ENCODE peak calls at places on chromosomes 5 and 9, in six cellular contexts. X is heart left ventricle, N is pancreas, A is sigmoid colon, E is cardiac muscle cell, R is MM.1S. U is an unnamed sample.

GRCh38 chr5:93894471-93895354 is 153.3 kb upstream of the POU5F2 start:
- DNase-seq in A (no peak), X (no peak), R (no peak), N (no peak), E (peak; percentile 17), U (no peak)

GRCh38 chr5:170070556-170071412 is 34.9 kb upstream of the FOXI1 start:
- DNase-seq in E (peak; percentile 68), N (no peak), X (peak; percentile 38), A (peak; percentile 60), R (no peak), U (no peak)

GRCh38 chr5:124842725-124843595 is 96.5 kb upstream of the ZNF608 start:
- DNase-seq in X (peak; percentile 25), N (no peak), R (no peak), E (peak; percentile 39), A (no peak), U (no peak)

GRCh38 chr9:89005323-89005722 is 14.1 kb downstream of the S1PR3 start:
- DNase-seq in X (no peak), A (no peak), E (no peak), N (no peak), R (no peak), U (no peak)

GRCh38 chr5:123937230-123937629 is 425.3 kb downstream of the CSNK1G3 start:
- DNase-seq in N (no peak), R (peak; percentile 67), X (no peak), A (peak; percentile 62), E (peak; percentile 73), U (no peak)

GRCh38 chr9:110526426-110526825 is 53.1 kb downstream of the SVEP1 start:
- DNase-seq in N (no peak), X (no peak), E (peak; percentile 93), A (no peak), R (no peak), U (no peak)

GRCh38 chr9:76621011-76621410 is 143.2 kb upstream of the PCA3 start:
- DNase-seq in A (no peak), E (no peak), N (no peak), R (no peak), X (no peak), U (no peak)

GRCh38 chr5:78496373-78496772 is 136.0 kb downstream of the SCAMP1 start:
- DNase-seq in X (no peak), E (no peak), A (no peak), R (no peak), N (no peak), U (no peak)

DNA sequence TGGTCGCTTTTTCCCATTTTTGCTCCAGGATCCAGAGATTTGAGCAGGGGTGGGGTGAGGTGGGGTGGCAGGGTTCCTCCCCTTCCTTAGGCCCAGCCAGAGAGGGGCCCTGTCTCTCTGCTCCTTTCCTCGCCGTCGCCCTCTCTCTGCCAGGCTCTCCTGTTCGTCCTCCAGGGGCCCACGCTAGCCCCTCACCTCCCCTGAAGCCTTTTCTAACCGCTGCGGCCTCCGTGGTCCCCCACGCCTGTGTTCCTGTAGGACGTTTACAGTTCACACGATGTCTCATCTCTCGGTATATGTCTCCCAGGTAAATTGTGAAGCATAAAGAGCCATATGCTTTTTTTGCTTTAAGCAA is 49.9 kb upstream of the ZNF366 start:
- DNase-seq in R (no peak), X (no peak), E (no peak), A (no peak), N (no peak), U (no peak)
- H3K4me3 ChIP-seq in R (peak overlapping the region; percentile 45), X (no peak overlapping the region), E (no peak overlapping the region), A (peak overlapping the region; percentile 41), N (no peak overlapping the region), U (no peak overlapping the region)

GRCh38 chr9:79581388-79581787 is 9.6 kb downstream of the TLE4 start:
- DNase-seq in A (no peak), N (no peak), X (no peak), E (peak; percentile 65), R (no peak), U (no peak)
- H3K4me3 ChIP-seq in A (no peak overlapping the region), N (no peak overlapping the region), X (no peak overlapping the region), E (no peak overlapping the region), R (no peak overlapping the region), U (no peak overlapping the region)

GRCh38 chr5:140556438-140556837 is 835 bp downstream of the SRA1 start:
- DNase-seq in R (peak; percentile 34), E (peak; percentile 50), X (no peak), A (no peak), N (no peak), U (no peak)
- H3K4me3 ChIP-seq in R (peak overlapping the region; percentile 77), E (peak overlapping the region; percentile 90), X (peak overlapping the region; percentile 56), A (peak overlapping the region; percentile 79), N (peak overlapping the region; percentile 77), U (peak overlapping the region; percentile 90)

GRCh38 chr5:150410524-150411244 is 2.0 kb downstream of the CD74 start:
- DNase-seq in X (peak; percentile 75), N (peak; percentile 44), E (peak; percentile 84), R (peak; percentile 80), A (peak; percentile 88), U (no peak)
- H3K4me3 ChIP-seq in X (no peak overlapping the region), N (no peak overlapping the region), E (no peak overlapping the region), R (peak overlapping the region; percentile 89), A (peak overlapping the region; percentile 48), U (no peak overlapping the region)

GRCh38 chr9:130446111-130446861 is 1.5 kb downstream of the ASS1 start:
- DNase-seq in N (peak; percentile 71), R (no peak), E (peak; percentile 99), A (peak; percentile 97), X (peak; percentile 95), U (peak; percentile 90)
- H3K4me3 ChIP-seq in N (no peak overlapping the region), R (no peak overlapping the region), E (no peak overlapping the region), A (peak overlapping the region; percentile 58), X (peak overlapping the region; percentile 58), U (peak overlapping the region; percentile 82)